ENCODE peak calls at places on chromosomes 4 and X, in six cellular contexts. R is OCI-LY7, P is neural progenitor cell, O is breast epithelium, A is HCT116, L is esophagus squamous epithelium. U is an unnamed sample.
A peak's percentile ranks its signal among the peaks of the same experiment; 100 is the strongest.

GRCh38 chr4:74675673-74676279 is 118.5 kb downstream of the BTC start:
- DNase-seq in R (peak; percentile 40), P (peak; percentile 62), O (no peak), A (peak; percentile 80), L (no peak), U (no peak)

GRCh38 chr4:147480891-147481576 is at the start of gene EDNRA:
- DNase-seq in R (no peak), P (peak; percentile 64), O (no peak), A (no peak), L (no peak), U (no peak)

GRCh38 chr4:153207561-153207960 is 3.3 kb downstream of the TRIM2 start:
- DNase-seq in R (no peak), P (peak; percentile 51), O (no peak), A (no peak), L (no peak), U (no peak)

GRCh38 chr4:156954598-156954997 is 17.0 kb downstream of the PDGFC start:
- DNase-seq in R (no peak), P (no peak), O (no peak), A (no peak), L (no peak), U (no peak)

GRCh38 chr4:3805026-3805425 is 38.8 kb downstream of the ADRA2C start:
- DNase-seq in R (no peak), P (no peak), O (no peak), A (no peak), L (no peak), U (no peak)

GRCh38 chrX:9337056-9337455 is 127.8 kb upstream of the TBL1X start:
- DNase-seq in R (no peak), P (no peak), O (no peak), A (no peak), L (no peak), U (no peak)

GRCh38 chrX:16711219-16712115 is 1.0 kb downstream of the CTPS2 start:
- DNase-seq in R (peak; percentile 43), P (no peak), O (no peak), A (no peak), L (no peak), U (no peak)

GRCh38 chrX:14361430-14361829 is 167.9 kb upstream of the GLRA2 start:
- DNase-seq in R (no peak), P (no peak), O (no peak), A (no peak), L (no peak), U (no peak)

GRCh38 chr4:20615492-20616136 is 84.6 kb upstream of the PACRGL start:
- DNase-seq in R (no peak), P (no peak), O (no peak), A (peak; percentile 27), L (no peak), U (no peak)

GRCh38 chr4:119151161-119151560 is 15.5 kb downstream of the MYOZ2 start:
- DNase-seq in R (no peak), P (no peak), O (no peak), A (no peak), L (no peak), U (no peak)

GRCh38 chrX:17082831-17083230 is 136.4 kb downstream of the REPS2 start:
- DNase-seq in R (peak; percentile 9), P (peak; percentile 23), O (no peak), A (peak; percentile 0), L (no peak), U (no peak)

GRCh38 chr4:26076000-26076587 is 162.1 kb downstream of the SMIM20 start:
- DNase-seq in R (no peak), P (no peak), O (no peak), A (no peak), L (no peak), U (no peak)

DNA sequence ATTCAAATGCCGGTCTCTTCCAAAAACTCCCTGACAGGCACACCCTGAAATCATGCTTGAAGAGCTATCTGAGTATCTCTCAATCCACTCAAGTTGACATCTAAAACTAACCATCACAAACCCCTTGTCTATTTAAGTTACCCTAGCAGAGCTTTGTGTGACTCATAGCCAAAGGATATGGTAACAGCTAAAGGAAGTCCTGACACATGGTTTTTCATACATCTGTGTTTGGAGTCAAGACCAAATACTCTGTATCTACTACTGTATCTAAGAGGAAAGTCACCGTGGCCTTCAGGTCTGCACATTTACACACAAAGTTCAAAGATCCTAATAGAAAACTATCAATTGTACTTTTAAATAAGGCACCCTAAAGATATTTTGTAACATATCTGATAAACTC is 239.6 kb upstream of the VCX start:
- DNase-seq in R (no peak), P (no peak), O (no peak), A (no peak), L (no peak), U (no peak)
- H3K4me1 ChIP-seq in R (no peaks in the 10 kb centered on the region), P (no peaks in the 10 kb centered on the region), O (no peaks in the 10 kb centered on the region), A (no peaks in the 10 kb centered on the region), L (no peaks in the 10 kb centered on the region), U (no peaks in the 10 kb centered on the region)

GRCh38 chrX:10966057-10966456 is 145.1 kb upstream of the HCCS start:
- DNase-seq in R (no peak), P (no peak), O (no peak), A (no peak), L (no peak), U (no peak)
- H3K4me3 ChIP-seq in R (no peak overlapping the region), P (no peak overlapping the region), O (no peak overlapping the region), A (no peak overlapping the region), L (no peak overlapping the region), U (no peak overlapping the region)

DNA sequence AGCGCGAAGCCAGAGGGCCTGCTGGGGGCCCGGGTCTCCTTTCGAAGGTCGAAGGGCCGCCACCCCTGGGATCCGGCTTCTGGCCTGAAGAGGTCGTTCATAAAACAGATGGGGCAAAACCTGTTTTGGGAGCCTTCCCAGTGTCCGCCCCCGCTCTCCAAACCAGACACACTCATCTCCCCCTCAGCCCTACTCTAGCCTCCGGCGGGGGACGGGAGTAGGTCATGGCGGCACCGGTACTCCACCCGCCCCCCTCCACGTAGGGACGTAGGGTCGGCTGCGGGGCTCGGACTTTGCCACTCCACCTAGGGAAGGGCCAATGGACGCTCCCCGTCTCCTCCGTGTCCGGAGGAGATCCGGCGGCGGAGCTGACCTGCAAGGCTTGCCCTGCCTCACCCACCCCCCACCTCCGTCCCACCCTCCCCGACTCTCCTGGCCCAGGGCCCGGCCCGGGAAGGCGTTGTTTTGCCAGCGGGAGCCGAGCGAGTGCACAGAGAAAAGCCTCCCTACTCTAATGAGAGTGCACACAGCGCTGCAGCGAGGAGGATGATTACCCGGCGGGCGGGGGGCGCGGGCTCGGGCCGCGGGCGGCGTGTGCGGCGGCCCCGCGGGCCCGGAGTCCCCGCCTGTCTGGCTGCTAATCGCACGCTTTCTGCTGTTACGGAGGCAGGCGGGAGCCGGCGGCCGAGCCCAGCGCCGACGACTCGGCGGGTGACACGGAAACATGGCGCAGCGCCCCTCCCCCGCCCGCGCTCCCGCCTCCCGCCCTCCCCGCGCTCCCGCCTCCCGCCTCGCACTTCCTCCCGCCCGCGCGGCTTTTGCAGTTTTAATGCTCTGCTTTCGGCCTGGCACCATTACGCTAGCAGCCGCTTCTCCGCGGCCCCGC is 8.3 kb upstream of the BCOR start:
- DNase-seq in R (peak; percentile 74), P (peak; percentile 88), O (no peak), A (no peak), L (no peak), U (no peak)
- H3K4me1 ChIP-seq in R (peaks cover 72% of the 10 kb centered on the region), P (peaks cover 45% of the 10 kb centered on the region), O (peaks cover 4% of the 10 kb centered on the region), A (peaks cover 31% of the 10 kb centered on the region), L (peaks cover 19% of the 10 kb centered on the region), U (peaks cover 35% of the 10 kb centered on the region)

GRCh38 chr4:6663596-6664393 is 23.3 kb downstream of the MRFAP1 start:
- DNase-seq in R (no peak), P (no peak), O (no peak), A (no peak), L (no peak), U (no peak)
- H3K4me3 ChIP-seq in R (no peak overlapping the region), P (no peak overlapping the region), O (peak overlapping the region; percentile 35), A (no peak overlapping the region), L (peak overlapping the region; percentile 36), U (peak overlapping the region; percentile 41)

DNA sequence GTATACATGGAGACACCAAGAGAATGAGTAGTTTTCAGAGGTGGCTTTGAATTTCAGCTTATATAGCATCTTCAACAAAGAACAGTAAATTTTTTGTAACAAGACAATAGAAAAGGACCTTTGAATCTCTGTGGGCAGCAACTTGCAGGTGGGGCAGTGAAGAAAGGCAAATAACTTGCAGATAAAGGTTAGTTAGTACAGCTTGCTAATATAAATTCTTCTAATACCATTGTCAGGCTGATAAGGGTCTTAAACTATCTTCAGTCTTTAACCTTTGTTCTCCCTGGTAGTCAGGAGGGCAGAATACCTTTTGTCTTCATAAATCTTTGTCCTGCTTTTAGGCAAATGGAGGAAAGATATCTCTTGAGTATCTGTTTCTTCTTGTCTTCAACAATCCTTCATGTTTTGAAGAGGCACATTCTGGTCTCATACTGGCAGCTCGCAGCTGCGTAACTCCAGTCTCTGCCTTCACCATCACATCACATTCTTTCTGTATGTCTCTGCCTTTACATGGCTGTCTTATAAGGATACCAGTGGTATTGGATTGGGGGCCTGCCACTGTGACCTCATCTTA is 16.0 kb downstream of the ANXA3 start:
- DNase-seq in R (no peak), P (no peak), O (no peak), A (no peak), L (no peak), U (no peak)
- H3K4me1 ChIP-seq in R (no peaks in the 10 kb centered on the region), P (peaks cover 4% of the 10 kb centered on the region), O (no peaks in the 10 kb centered on the region), A (peaks cover 82% of the 10 kb centered on the region), L (no peaks in the 10 kb centered on the region), U (peaks cover 8% of the 10 kb centered on the region)

GRCh38 chrX:49761481-49761880 is 65.7 kb upstream of the PAGE1 start:
- DNase-seq in R (peak; percentile 7), P (peak; percentile 24), O (no peak), A (no peak), L (no peak), U (no peak)

GRCh38 chrX:49762175-49762704 is 66.5 kb upstream of the PAGE1 start:
- DNase-seq in R (no peak), P (peak; percentile 4), O (no peak), A (no peak), L (no peak), U (no peak)

GRCh38 chrX:49767231-49767630 is 61.9 kb upstream of the PAGE4 start:
- DNase-seq in R (no peak), P (no peak), O (no peak), A (no peak), L (no peak), U (no peak)
- H3K4me3 ChIP-seq in R (no peak overlapping the region), P (no peak overlapping the region), O (no peak overlapping the region), A (no peak overlapping the region), L (no peak overlapping the region), U (no peak overlapping the region)

GRCh38 chr4:183082053-183082452 is 17.0 kb upstream of the WWC2 start:
- DNase-seq in R (no peak), P (no peak), O (no peak), A (no peak), L (no peak), U (no peak)

GRCh38 chr4:183080372-183081115 is 18.5 kb upstream of the WWC2 start:
- DNase-seq in R (no peak), P (no peak), O (no peak), A (no peak), L (no peak), U (no peak)

GRCh38 chr4:183078634-183079033 is 20.4 kb upstream of the WWC2 start:
- DNase-seq in R (no peak), P (no peak), O (no peak), A (no peak), L (no peak), U (no peak)

DNA sequence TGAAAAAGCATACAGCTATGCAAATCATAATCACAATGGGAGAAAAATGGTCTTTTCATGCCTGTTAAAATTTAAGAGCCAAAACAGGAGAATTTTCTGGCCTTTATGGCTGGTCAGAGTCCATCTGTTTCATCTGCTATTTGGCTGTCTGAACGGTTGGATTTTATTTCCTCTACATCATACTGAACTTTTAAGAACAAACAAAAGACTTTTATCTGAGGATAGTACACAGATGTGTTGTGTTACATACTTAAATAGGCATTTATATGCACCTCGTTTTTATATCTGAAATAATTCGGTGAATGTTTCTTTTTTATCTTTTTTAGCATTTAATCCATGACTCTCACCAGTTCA is 18.0 kb upstream of the WWC2 start:
- DNase-seq in R (no peak), P (no peak), O (no peak), A (no peak), L (no peak), U (no peak)
- H3K4me1 ChIP-seq in R (no peaks in the 10 kb centered on the region), P (peaks cover 4% of the 10 kb centered on the region), O (no peaks in the 10 kb centered on the region), A (peaks cover 3% of the 10 kb centered on the region), L (no peaks in the 10 kb centered on the region), U (no peaks in the 10 kb centered on the region)

U was measured in vagina.